ENCODE peak calls at places on chromosomes 12 and 14, in five cellular contexts. One of them, this sample, is unnamed.

GRCh38 chr12:13074396-13075113 is 28.9 kb downstream of the GSG1 start:
- DNase-seq in GM23248: peak; percentile 53
- DNase-seq in mammary epithelial cell: no peak
- DNase-seq in anterior cingulate cortex: no peak
- DNase-seq in stimulated activated CD4-positive, alpha-beta T cell treated with anti-CD3 and anti-CD28 coated beads, Interleukin-4, amount 100 ng/mL, for 48 hours: no peak
- DNase-seq in this sample: no peak

GRCh38 chr12:50984899-50985298 is 32.6 kb downstream of the HIGD1C start:
- DNase-seq in GM23248: peak; percentile 64
- DNase-seq in mammary epithelial cell: no peak
- DNase-seq in anterior cingulate cortex: no peak
- DNase-seq in stimulated activated CD4-positive, alpha-beta T cell treated with anti-CD3 and anti-CD28 coated beads, Interleukin-4, amount 100 ng/mL, for 48 hours: no peak
- DNase-seq in this sample: no peak

GRCh38 chr12:118359541-118359915 is 13.2 kb downstream of the TAOK3 start:
- DNase-seq in GM23248: no peak
- DNase-seq in mammary epithelial cell: no peak
- DNase-seq in anterior cingulate cortex: no peak
- DNase-seq in stimulated activated CD4-positive, alpha-beta T cell treated with anti-CD3 and anti-CD28 coated beads, Interleukin-4, amount 100 ng/mL, for 48 hours: no peak
- DNase-seq in this sample: no peak

GRCh38 chr14:90000935-90001334 is 45.2 kb downstream of the TDP1 start:
- DNase-seq in GM23248: no peak
- DNase-seq in mammary epithelial cell: no peak
- DNase-seq in anterior cingulate cortex: no peak
- DNase-seq in stimulated activated CD4-positive, alpha-beta T cell treated with anti-CD3 and anti-CD28 coated beads, Interleukin-4, amount 100 ng/mL, for 48 hours: no peak
- DNase-seq in this sample: no peak

GRCh38 chr12:43942379-43942778 is 106.5 kb downstream of the TMEM117 start:
- DNase-seq in GM23248: no peak
- DNase-seq in mammary epithelial cell: no peak
- DNase-seq in anterior cingulate cortex: no peak
- DNase-seq in stimulated activated CD4-positive, alpha-beta T cell treated with anti-CD3 and anti-CD28 coated beads, Interleukin-4, amount 100 ng/mL, for 48 hours: no peak
- DNase-seq in this sample: no peak

GRCh38 chr14:48560421-48560820 is 885.0 kb upstream of the MDGA2 start:
- DNase-seq in GM23248: no peak
- DNase-seq in mammary epithelial cell: no peak
- DNase-seq in anterior cingulate cortex: no peak
- DNase-seq in stimulated activated CD4-positive, alpha-beta T cell treated with anti-CD3 and anti-CD28 coated beads, Interleukin-4, amount 100 ng/mL, for 48 hours: no peak
- DNase-seq in this sample: no peak

GRCh38 chr12:3077572-3078081 is 448 bp downstream of the TSPAN9 start:
- DNase-seq in GM23248: peak; percentile 47
- DNase-seq in mammary epithelial cell: no peak
- DNase-seq in anterior cingulate cortex: no peak
- DNase-seq in stimulated activated CD4-positive, alpha-beta T cell treated with anti-CD3 and anti-CD28 coated beads, Interleukin-4, amount 100 ng/mL, for 48 hours: no peak
- DNase-seq in this sample: no peak

GRCh38 chr12:93926237-93926636 is 222.1 kb upstream of the PLXNC1 start:
- DNase-seq in GM23248: no peak
- DNase-seq in mammary epithelial cell: no peak
- DNase-seq in anterior cingulate cortex: no peak
- DNase-seq in stimulated activated CD4-positive, alpha-beta T cell treated with anti-CD3 and anti-CD28 coated beads, Interleukin-4, amount 100 ng/mL, for 48 hours: no peak
- DNase-seq in this sample: no peak

GRCh38 chr12:79174656-79175055 is 310.1 kb downstream of the SYT1 start:
- DNase-seq in GM23248: peak; percentile 79
- DNase-seq in mammary epithelial cell: peak; percentile 36
- DNase-seq in anterior cingulate cortex: no peak
- DNase-seq in stimulated activated CD4-positive, alpha-beta T cell treated with anti-CD3 and anti-CD28 coated beads, Interleukin-4, amount 100 ng/mL, for 48 hours: no peak
- DNase-seq in this sample: peak; percentile 5

GRCh38 chr14:64841121-64841611 is 38.5 kb downstream of the SPTB start:
- DNase-seq in GM23248: peak; percentile 58
- DNase-seq in mammary epithelial cell: peak; percentile 52
- DNase-seq in anterior cingulate cortex: no peak
- DNase-seq in stimulated activated CD4-positive, alpha-beta T cell treated with anti-CD3 and anti-CD28 coated beads, Interleukin-4, amount 100 ng/mL, for 48 hours: no peak
- DNase-seq in this sample: no peak

GRCh38 chr14:73759183-73759713 is 45.1 kb upstream of the PNMA1 start:
- DNase-seq in GM23248: peak; percentile 82
- DNase-seq in mammary epithelial cell: no peak
- DNase-seq in anterior cingulate cortex: peak; percentile 37
- DNase-seq in stimulated activated CD4-positive, alpha-beta T cell treated with anti-CD3 and anti-CD28 coated beads, Interleukin-4, amount 100 ng/mL, for 48 hours: no peak
- DNase-seq in this sample: peak; percentile 63

GRCh38 chr12:93790472-93791152 is 113.4 kb downstream of the CRADD start:
- DNase-seq in GM23248: peak; percentile 72
- DNase-seq in mammary epithelial cell: peak; percentile 84
- DNase-seq in anterior cingulate cortex: no peak
- DNase-seq in stimulated activated CD4-positive, alpha-beta T cell treated with anti-CD3 and anti-CD28 coated beads, Interleukin-4, amount 100 ng/mL, for 48 hours: no peak
- DNase-seq in this sample: no peak

GRCh38 chr14:81138429-81138828 is 82.3 kb downstream of the GTF2A1 start:
- DNase-seq in GM23248: no peak
- DNase-seq in mammary epithelial cell: no peak
- DNase-seq in anterior cingulate cortex: no peak
- DNase-seq in stimulated activated CD4-positive, alpha-beta T cell treated with anti-CD3 and anti-CD28 coated beads, Interleukin-4, amount 100 ng/mL, for 48 hours: no peak
- DNase-seq in this sample: no peak

GRCh38 chr12:101884174-101884573 is 6.8 kb downstream of the DRAM1 start:
- DNase-seq in GM23248: no peak
- DNase-seq in mammary epithelial cell: no peak
- DNase-seq in anterior cingulate cortex: no peak
- DNase-seq in stimulated activated CD4-positive, alpha-beta T cell treated with anti-CD3 and anti-CD28 coated beads, Interleukin-4, amount 100 ng/mL, for 48 hours: no peak
- DNase-seq in this sample: no peak

GRCh38 chr12:121538699-121539061 is 42.1 kb downstream of the KDM2B start:
- DNase-seq in GM23248: peak; percentile 17
- DNase-seq in mammary epithelial cell: no peak
- DNase-seq in anterior cingulate cortex: no peak
- DNase-seq in stimulated activated CD4-positive, alpha-beta T cell treated with anti-CD3 and anti-CD28 coated beads, Interleukin-4, amount 100 ng/mL, for 48 hours: no peak
- DNase-seq in this sample: peak; percentile 20

GRCh38 chr12:52057958-52058576 is 6.8 kb downstream of the NR4A1 start:
- DNase-seq in GM23248: no peak
- DNase-seq in mammary epithelial cell: no peak
- DNase-seq in anterior cingulate cortex: no peak
- DNase-seq in stimulated activated CD4-positive, alpha-beta T cell treated with anti-CD3 and anti-CD28 coated beads, Interleukin-4, amount 100 ng/mL, for 48 hours: no peak
- DNase-seq in this sample: no peak

GRCh38 chr12:132218915-132219314 is 74.7 kb downstream of the NOC4L start:
- DNase-seq in GM23248: no peak
- DNase-seq in mammary epithelial cell: no peak
- DNase-seq in anterior cingulate cortex: no peak
- DNase-seq in stimulated activated CD4-positive, alpha-beta T cell treated with anti-CD3 and anti-CD28 coated beads, Interleukin-4, amount 100 ng/mL, for 48 hours: peak; percentile 28
- DNase-seq in this sample: no peak

GRCh38 chr14:88198441-88198840 is 124.6 kb downstream of the KCNK10 start:
- DNase-seq in GM23248: no peak
- DNase-seq in mammary epithelial cell: no peak
- DNase-seq in anterior cingulate cortex: no peak
- DNase-seq in stimulated activated CD4-positive, alpha-beta T cell treated with anti-CD3 and anti-CD28 coated beads, Interleukin-4, amount 100 ng/mL, for 48 hours: no peak
- DNase-seq in this sample: no peak

GRCh38 chr12:57888407-57889157 is 42.1 kb upstream of the CTDSP2 start:
- DNase-seq in GM23248: peak; percentile 88
- DNase-seq in mammary epithelial cell: peak; percentile 98
- DNase-seq in anterior cingulate cortex: peak; percentile 67
- DNase-seq in stimulated activated CD4-positive, alpha-beta T cell treated with anti-CD3 and anti-CD28 coated beads, Interleukin-4, amount 100 ng/mL, for 48 hours: no peak
- DNase-seq in this sample: no peak

GRCh38 chr14:54766276-54767138 is 136.1 kb downstream of the GCH1 start:
- DNase-seq in GM23248: no peak
- DNase-seq in mammary epithelial cell: no peak
- DNase-seq in anterior cingulate cortex: no peak
- DNase-seq in stimulated activated CD4-positive, alpha-beta T cell treated with anti-CD3 and anti-CD28 coated beads, Interleukin-4, amount 100 ng/mL, for 48 hours: no peak
- DNase-seq in this sample: no peak

GRCh38 chr14:91154851-91155625 is 41.2 kb downstream of the DGLUCY start:
- DNase-seq in GM23248: peak; percentile 64
- DNase-seq in mammary epithelial cell: peak; percentile 62
- DNase-seq in anterior cingulate cortex: no peak
- DNase-seq in stimulated activated CD4-positive, alpha-beta T cell treated with anti-CD3 and anti-CD28 coated beads, Interleukin-4, amount 100 ng/mL, for 48 hours: no peak
- DNase-seq in this sample: no peak

GRCh38 chr12:126811401-126811800 is 1455.6 kb upstream of the TMEM132C start:
- DNase-seq in GM23248: no peak
- DNase-seq in mammary epithelial cell: no peak
- DNase-seq in anterior cingulate cortex: no peak
- DNase-seq in stimulated activated CD4-positive, alpha-beta T cell treated with anti-CD3 and anti-CD28 coated beads, Interleukin-4, amount 100 ng/mL, for 48 hours: no peak
- DNase-seq in this sample: no peak

GRCh38 chr12:5796171-5797091 is 148.6 kb downstream of the ANO2 start:
- DNase-seq in GM23248: peak; percentile 36
- DNase-seq in mammary epithelial cell: no peak
- DNase-seq in anterior cingulate cortex: no peak
- DNase-seq in stimulated activated CD4-positive, alpha-beta T cell treated with anti-CD3 and anti-CD28 coated beads, Interleukin-4, amount 100 ng/mL, for 48 hours: no peak
- DNase-seq in this sample: no peak

GRCh38 chr12:21583587-21583986 is 21.1 kb downstream of the GYS2 start:
- DNase-seq in GM23248: no peak
- DNase-seq in mammary epithelial cell: no peak
- DNase-seq in anterior cingulate cortex: no peak
- DNase-seq in stimulated activated CD4-positive, alpha-beta T cell treated with anti-CD3 and anti-CD28 coated beads, Interleukin-4, amount 100 ng/mL, for 48 hours: no peak
- DNase-seq in this sample: no peak

GRCh38 chr12:91225316-91225715 is 42.7 kb upstream of the DCN start:
- DNase-seq in GM23248: peak; percentile 64
- DNase-seq in mammary epithelial cell: no peak
- DNase-seq in anterior cingulate cortex: no peak
- DNase-seq in stimulated activated CD4-positive, alpha-beta T cell treated with anti-CD3 and anti-CD28 coated beads, Interleukin-4, amount 100 ng/mL, for 48 hours: no peak
- DNase-seq in this sample: no peak

GRCh38 chr14:75391953-75392352 is 35.9 kb upstream of the JDP2 start:
- DNase-seq in GM23248: no peak
- DNase-seq in mammary epithelial cell: no peak
- DNase-seq in anterior cingulate cortex: no peak
- DNase-seq in stimulated activated CD4-positive, alpha-beta T cell treated with anti-CD3 and anti-CD28 coated beads, Interleukin-4, amount 100 ng/mL, for 48 hours: no peak
- DNase-seq in this sample: no peak

GRCh38 chr12:22406622-22407021 is 72.1 kb upstream of the ST8SIA1 start:
- DNase-seq in GM23248: peak; percentile 2
- DNase-seq in mammary epithelial cell: no peak
- DNase-seq in anterior cingulate cortex: no peak
- DNase-seq in stimulated activated CD4-positive, alpha-beta T cell treated with anti-CD3 and anti-CD28 coated beads, Interleukin-4, amount 100 ng/mL, for 48 hours: no peak
- DNase-seq in this sample: no peak